ENCODE peak calls at places on chromosomes 11 and 22, in seven cellular contexts. I, S, T, C, X, G and M are unnamed samples.

GRCh38 chr11:61814242-61814957 is 2.4 kb downstream of the FADS1 start:
- DNase-seq in I (no peak), S (no peak), T (no peak), C (no peak), X (no peak), G (no peak), M (peak)

GRCh38 chr22:40183029-40183581 is 5.4 kb downstream of the TNRC6B start:
- DNase-seq in I (no peak), S (no peak), T (peak), C (no peak), X (peak), G (no peak), M (peak)

GRCh38 chr11:17063171-17064002 is 14.1 kb downstream of the RPS13 start:
- DNase-seq in I (peak), S (peak), T (no peak), C (peak), X (no peak), G (peak), M (no peak)

GRCh38 chr22:44287121-44287693 is 25.5 kb downstream of the SHISAL1 start:
- DNase-seq in I (no peak), S (no peak), T (no peak), C (no peak), X (no peak), G (no peak), M (no peak)

GRCh38 chr22:41401781-41402648 is 20.3 kb downstream of the TEF start:
- DNase-seq in I (peak), S (no peak), T (no peak), C (no peak), X (peak), G (no peak), M (no peak)

GRCh38 chr11:95339554-95339953 is 108.6 kb upstream of the SESN3 start:
- DNase-seq in I (no peak), S (no peak), T (no peak), C (no peak), X (no peak), G (no peak), M (no peak)

GRCh38 chr11:117180020-117180419 is 1.5 kb downstream of the SIDT2 start:
- DNase-seq in I (peak), S (no peak), T (no peak), C (no peak), X (no peak), G (no peak), M (no peak)

GRCh38 chr11:60763692-60764369 is 7.2 kb downstream of the MS4A15 start:
- DNase-seq in I (no peak), S (no peak), T (no peak), C (no peak), X (no peak), G (no peak), M (no peak)